ENCODE peak calls at places on chromosomes 1 and 21, in nine cellular contexts. One of them, this sample, is unnamed.
A peak's percentile ranks its signal among the peaks of the same experiment; 100 is the strongest.

GRCh38 chr21:43994646-43995045 is 17.5 kb upstream of the TRAPPC10 start:
- DNase-seq in SK-N-SH: no peak
- DNase-seq in hepatocyte: no peak
- DNase-seq in OCI-LY7: no peak
- DNase-seq in fibroblast of lung: no peak
- DNase-seq in HCT116: no peak
- DNase-seq in endothelial cell of umbilical vein: no peak
- DNase-seq in IMR-90: no peak
- DNase-seq in GM23248: no peak
- DNase-seq in this sample: no peak

GRCh38 chr21:45853703-45854342 is 127.7 kb upstream of the COL6A1 start:
- DNase-seq in OCI-LY7: no peak
- DNase-seq in endothelial cell of umbilical vein: no peak
- DNase-seq in fibroblast of lung: no peak
- DNase-seq in hepatocyte: no peak
- DNase-seq in IMR-90: no peak
- DNase-seq in GM23248: no peak
- DNase-seq in SK-N-SH: no peak
- DNase-seq in HCT116: no peak
- DNase-seq in this sample: no peak

GRCh38 chr1:53367503-53368313 is 39.8 kb upstream of the LRP8 start:
- DNase-seq in fibroblast of lung: no peak
- DNase-seq in hepatocyte: no peak
- DNase-seq in SK-N-SH: peak; percentile 58
- DNase-seq in endothelial cell of umbilical vein: no peak
- DNase-seq in IMR-90: no peak
- DNase-seq in HCT116: no peak
- DNase-seq in OCI-LY7: peak; percentile 82
- DNase-seq in GM23248: no peak
- DNase-seq in this sample: no peak

GRCh38 chr1:228311091-228311490 is 95.5 kb downstream of the TRIM11 start:
- DNase-seq in IMR-90: no peak
- DNase-seq in GM23248: no peak
- DNase-seq in SK-N-SH: no peak
- DNase-seq in fibroblast of lung: no peak
- DNase-seq in OCI-LY7: no peak
- DNase-seq in hepatocyte: no peak
- DNase-seq in endothelial cell of umbilical vein: no peak
- DNase-seq in HCT116: no peak
- DNase-seq in this sample: no peak

GRCh38 chr1:208086116-208086515 is 158.1 kb downstream of the PLXNA2 start:
- DNase-seq in OCI-LY7: no peak
- DNase-seq in IMR-90: peak; percentile 45
- DNase-seq in hepatocyte: no peak
- DNase-seq in GM23248: peak; percentile 54
- DNase-seq in HCT116: no peak
- DNase-seq in SK-N-SH: no peak
- DNase-seq in endothelial cell of umbilical vein: no peak
- DNase-seq in fibroblast of lung: peak; percentile 51
- DNase-seq in this sample: no peak

GRCh38 chr1:153533689-153534201 is 2.0 kb downstream of the S100A6 start:
- DNase-seq in hepatocyte: peak; percentile 72
- DNase-seq in GM23248: peak; percentile 93
- DNase-seq in endothelial cell of umbilical vein: peak; percentile 94
- DNase-seq in HCT116: peak; percentile 76
- DNase-seq in OCI-LY7: no peak
- DNase-seq in SK-N-SH: no peak
- DNase-seq in IMR-90: peak; percentile 93
- DNase-seq in fibroblast of lung: peak; percentile 93
- DNase-seq in this sample: no peak

GRCh38 chr1:56360021-56360420 is 219.3 kb downstream of the PLPP3 start:
- DNase-seq in GM23248: no peak
- DNase-seq in fibroblast of lung: peak; percentile 71
- DNase-seq in IMR-90: peak; percentile 86
- DNase-seq in HCT116: no peak
- DNase-seq in OCI-LY7: no peak
- DNase-seq in endothelial cell of umbilical vein: no peak
- DNase-seq in hepatocyte: no peak
- DNase-seq in SK-N-SH: no peak
- DNase-seq in this sample: no peak

GRCh38 chr21:21605502-21605901 is 607.3 kb downstream of the NCAM2 start:
- DNase-seq in endothelial cell of umbilical vein: no peak
- DNase-seq in SK-N-SH: no peak
- DNase-seq in GM23248: no peak
- DNase-seq in HCT116: no peak
- DNase-seq in OCI-LY7: no peak
- DNase-seq in hepatocyte: no peak
- DNase-seq in fibroblast of lung: no peak
- DNase-seq in IMR-90: no peak
- DNase-seq in this sample: no peak

GRCh38 chr1:244654284-244655038 is 1.5 kb downstream of the DESI2 start:
- DNase-seq in IMR-90: peak; percentile 26
- DNase-seq in HCT116: no peak
- DNase-seq in hepatocyte: no peak
- DNase-seq in endothelial cell of umbilical vein: peak; percentile 28
- DNase-seq in GM23248: peak; percentile 49
- DNase-seq in OCI-LY7: no peak
- DNase-seq in SK-N-SH: no peak
- DNase-seq in fibroblast of lung: no peak
- DNase-seq in this sample: no peak

GRCh38 chr1:185816460-185816859 is 82.3 kb downstream of the HMCN1 start:
- DNase-seq in OCI-LY7: no peak
- DNase-seq in HCT116: no peak
- DNase-seq in fibroblast of lung: peak; percentile 47
- DNase-seq in SK-N-SH: no peak
- DNase-seq in GM23248: peak; percentile 76
- DNase-seq in IMR-90: peak; percentile 47
- DNase-seq in hepatocyte: no peak
- DNase-seq in endothelial cell of umbilical vein: no peak
- DNase-seq in this sample: no peak

GRCh38 chr1:155178441-155179106 is 4.9 kb downstream of the TRIM46 start:
- DNase-seq in HCT116: no peak
- DNase-seq in hepatocyte: peak; percentile 4
- DNase-seq in endothelial cell of umbilical vein: no peak
- DNase-seq in fibroblast of lung: no peak
- DNase-seq in SK-N-SH: no peak
- DNase-seq in OCI-LY7: no peak
- DNase-seq in IMR-90: no peak
- DNase-seq in GM23248: no peak
- DNase-seq in this sample: no peak

GRCh38 chr1:218299416-218299815 is 14.3 kb downstream of the RRP15 start:
- DNase-seq in endothelial cell of umbilical vein: peak; percentile 61
- DNase-seq in hepatocyte: peak; percentile 37
- DNase-seq in HCT116: peak; percentile 28
- DNase-seq in GM23248: peak; percentile 75
- DNase-seq in SK-N-SH: no peak
- DNase-seq in OCI-LY7: peak; percentile 30
- DNase-seq in fibroblast of lung: peak; percentile 65
- DNase-seq in IMR-90: peak; percentile 77
- DNase-seq in this sample: peak; percentile 46

GRCh38 chr1:86502721-86503430 is 34.1 kb downstream of the CLCA1 start:
- DNase-seq in GM23248: no peak
- DNase-seq in endothelial cell of umbilical vein: peak; percentile 18
- DNase-seq in fibroblast of lung: peak; percentile 41
- DNase-seq in OCI-LY7: no peak
- DNase-seq in hepatocyte: peak; percentile 82
- DNase-seq in SK-N-SH: no peak
- DNase-seq in IMR-90: no peak
- DNase-seq in HCT116: no peak
- DNase-seq in this sample: peak; percentile 94

GRCh38 chr1:17662786-17663185 is 92.3 kb upstream of the ACTL8 start:
- DNase-seq in IMR-90: no peak
- DNase-seq in endothelial cell of umbilical vein: no peak
- DNase-seq in OCI-LY7: no peak
- DNase-seq in SK-N-SH: no peak
- DNase-seq in HCT116: no peak
- DNase-seq in GM23248: no peak
- DNase-seq in hepatocyte: no peak
- DNase-seq in fibroblast of lung: no peak
- DNase-seq in this sample: no peak

GRCh38 chr1:43227138-43227836 is 42.5 kb upstream of the TMEM125 start:
- DNase-seq in endothelial cell of umbilical vein: peak; percentile 78
- DNase-seq in OCI-LY7: peak; percentile 86
- DNase-seq in HCT116: peak; percentile 66
- DNase-seq in SK-N-SH: peak; percentile 79
- DNase-seq in IMR-90: peak; percentile 70
- DNase-seq in hepatocyte: peak; percentile 92
- DNase-seq in fibroblast of lung: peak; percentile 48
- DNase-seq in GM23248: peak; percentile 68
- DNase-seq in this sample: peak; percentile 96

GRCh38 chr1:1085171-1085841 is 11.2 kb upstream of the RNF223 start:
- DNase-seq in endothelial cell of umbilical vein: no peak
- DNase-seq in GM23248: no peak
- DNase-seq in hepatocyte: peak; percentile 4
- DNase-seq in fibroblast of lung: no peak
- DNase-seq in HCT116: no peak
- DNase-seq in OCI-LY7: no peak
- DNase-seq in IMR-90: no peak
- DNase-seq in SK-N-SH: peak; percentile 26
- DNase-seq in this sample: no peak

GRCh38 chr1:82931051-82931450 is 1067.9 kb downstream of the TTLL7 start:
- DNase-seq in fibroblast of lung: no peak
- DNase-seq in GM23248: peak; percentile 6
- DNase-seq in SK-N-SH: no peak
- DNase-seq in OCI-LY7: no peak
- DNase-seq in hepatocyte: no peak
- DNase-seq in IMR-90: no peak
- DNase-seq in HCT116: no peak
- DNase-seq in endothelial cell of umbilical vein: peak; percentile 72
- DNase-seq in this sample: no peak

DNA sequence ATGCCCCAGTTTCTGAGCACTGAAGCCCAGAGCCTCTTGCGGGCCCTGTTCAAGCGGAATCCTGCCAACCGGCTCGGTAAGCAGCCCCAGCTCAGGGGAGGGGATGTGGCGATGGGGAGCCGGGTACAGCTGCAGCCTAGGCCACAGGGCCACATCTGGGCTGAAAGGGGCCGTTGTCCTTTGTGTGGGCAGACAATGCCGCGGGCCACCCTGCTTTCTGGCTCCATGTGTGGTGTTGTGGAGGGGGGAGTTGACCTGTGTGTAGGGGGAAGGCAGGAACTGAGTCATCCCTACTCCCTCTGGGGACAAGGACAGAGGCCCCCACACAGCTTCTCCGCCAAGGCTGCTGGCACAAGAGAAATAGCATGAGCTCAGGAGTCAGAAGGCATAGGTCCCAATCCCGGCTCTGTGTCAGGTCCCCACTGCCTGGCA is 26.0 kb downstream of the RPS6KA1 start:
- DNase-seq in OCI-LY7: no peak
- DNase-seq in GM23248: no peak
- DNase-seq in IMR-90: no peak
- DNase-seq in fibroblast of lung: no peak
- DNase-seq in HCT116: no peak
- DNase-seq in hepatocyte: no peak
- DNase-seq in SK-N-SH: no peak
- DNase-seq in endothelial cell of umbilical vein: no peak
- DNase-seq in this sample: no peak
- H3K4me2 ChIP-seq in OCI-LY7: no peak overlapping the region
- H3K4me2 ChIP-seq in GM23248: no peak overlapping the region
- H3K4me2 ChIP-seq in IMR-90: no peak overlapping the region
- H3K4me2 ChIP-seq in fibroblast of lung: no peak overlapping the region
- H3K4me2 ChIP-seq in HCT116: no peak overlapping the region
- H3K4me2 ChIP-seq in hepatocyte: no peak overlapping the region
- H3K4me2 ChIP-seq in SK-N-SH: no peak overlapping the region
- H3K4me2 ChIP-seq in endothelial cell of umbilical vein: no peak overlapping the region
- H3K4me2 ChIP-seq in this sample: no peak overlapping the region

GRCh38 chr1:225349826-225350225 is 78.0 kb downstream of the LBR start:
- DNase-seq in hepatocyte: no peak
- DNase-seq in GM23248: no peak
- DNase-seq in IMR-90: no peak
- DNase-seq in OCI-LY7: no peak
- DNase-seq in fibroblast of lung: no peak
- DNase-seq in HCT116: no peak
- DNase-seq in SK-N-SH: no peak
- DNase-seq in endothelial cell of umbilical vein: no peak
- DNase-seq in this sample: no peak
- H3K4me2 ChIP-seq in hepatocyte: no peak overlapping the region
- H3K4me2 ChIP-seq in GM23248: no peak overlapping the region
- H3K4me2 ChIP-seq in IMR-90: no peak overlapping the region
- H3K4me2 ChIP-seq in OCI-LY7: no peak overlapping the region
- H3K4me2 ChIP-seq in fibroblast of lung: no peak overlapping the region
- H3K4me2 ChIP-seq in HCT116: no peak overlapping the region
- H3K4me2 ChIP-seq in SK-N-SH: no peak overlapping the region
- H3K4me2 ChIP-seq in endothelial cell of umbilical vein: no peak overlapping the region
- H3K4me2 ChIP-seq in this sample: no peak overlapping the region

DNA sequence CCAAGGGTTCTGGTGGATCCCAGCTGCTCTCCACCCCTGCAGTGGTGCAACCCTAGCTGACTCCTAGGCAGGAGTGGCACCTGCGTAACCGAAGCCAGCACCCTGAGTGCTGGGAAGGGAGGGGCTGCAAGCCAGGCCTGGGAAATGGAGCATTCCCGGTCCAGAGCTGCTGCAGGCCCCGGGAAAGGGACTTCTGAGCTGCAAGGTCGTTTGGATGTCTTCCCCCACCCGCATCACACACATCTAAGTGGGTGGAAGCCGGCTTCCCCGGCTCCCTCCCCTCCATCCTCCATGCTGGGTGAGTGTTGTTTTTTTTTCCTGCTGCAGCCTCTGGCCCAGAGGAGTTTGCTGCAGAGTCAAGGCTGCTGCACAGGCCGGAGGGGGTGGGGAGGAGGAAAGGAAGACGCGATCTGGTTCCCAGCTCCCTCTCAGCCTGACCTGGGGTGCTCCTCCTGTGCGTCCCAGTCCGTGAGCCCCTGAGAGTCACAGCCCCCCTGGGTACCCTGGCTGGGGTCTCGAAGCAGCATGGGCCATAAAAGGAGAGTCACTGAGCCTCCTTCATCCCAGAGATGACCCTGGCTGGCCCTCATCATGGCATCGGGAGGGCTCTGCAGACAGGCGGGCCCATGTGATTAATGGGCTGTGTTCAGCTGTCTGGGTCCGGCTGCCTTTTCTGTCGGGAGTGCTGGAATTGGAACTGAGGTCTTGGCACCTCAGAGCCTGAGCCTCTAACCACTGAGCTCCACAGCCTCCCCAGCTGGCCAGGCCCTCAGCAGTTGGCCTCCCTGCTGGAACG is 16.2 kb downstream of the H6PD start:
- DNase-seq in SK-N-SH: no peak
- DNase-seq in GM23248: no peak
- DNase-seq in HCT116: no peak
- DNase-seq in endothelial cell of umbilical vein: no peak
- DNase-seq in IMR-90: peak; percentile 21
- DNase-seq in fibroblast of lung: no peak
- DNase-seq in OCI-LY7: no peak
- DNase-seq in hepatocyte: no peak
- DNase-seq in this sample: peak; percentile 44
- H3K4me2 ChIP-seq in SK-N-SH: no peak overlapping the region
- H3K4me2 ChIP-seq in GM23248: no peak overlapping the region
- H3K4me2 ChIP-seq in HCT116: no peak overlapping the region
- H3K4me2 ChIP-seq in endothelial cell of umbilical vein: no peak overlapping the region
- H3K4me2 ChIP-seq in IMR-90: no peak overlapping the region
- H3K4me2 ChIP-seq in fibroblast of lung: no peak overlapping the region
- H3K4me2 ChIP-seq in OCI-LY7: no peak overlapping the region
- H3K4me2 ChIP-seq in hepatocyte: no peak overlapping the region
- H3K4me2 ChIP-seq in this sample: no peak overlapping the region

DNA sequence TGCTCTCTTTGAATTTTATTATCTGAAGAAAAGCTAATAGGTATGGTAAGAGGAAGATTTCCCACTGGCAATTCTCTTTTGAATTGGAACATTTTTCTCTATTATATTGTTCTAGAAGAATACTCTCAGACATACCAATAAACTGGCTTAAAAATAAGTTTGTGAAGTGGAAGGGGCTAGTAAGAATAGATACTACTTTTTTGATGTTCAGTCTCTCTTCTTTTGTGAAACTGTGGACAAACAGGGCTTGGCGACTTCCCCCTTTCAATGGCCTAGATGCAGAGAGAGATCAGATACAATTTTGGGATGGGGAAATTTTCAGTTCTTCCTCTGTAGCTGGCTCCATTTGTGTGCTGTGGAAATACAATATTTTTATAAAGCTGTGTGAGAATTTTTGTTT is 2.5 kb downstream of the PBX1 start:
- DNase-seq in hepatocyte: no peak
- DNase-seq in SK-N-SH: no peak
- DNase-seq in GM23248: peak; percentile 44
- DNase-seq in OCI-LY7: no peak
- DNase-seq in fibroblast of lung: peak; percentile 21
- DNase-seq in HCT116: no peak
- DNase-seq in endothelial cell of umbilical vein: peak; percentile 28
- DNase-seq in IMR-90: no peak
- DNase-seq in this sample: no peak
- H3K4me2 ChIP-seq in hepatocyte: peak overlapping the region; percentile 75
- H3K4me2 ChIP-seq in SK-N-SH: peak overlapping the region; percentile 78
- H3K4me2 ChIP-seq in GM23248: peak overlapping the region; percentile 98
- H3K4me2 ChIP-seq in OCI-LY7: no peak overlapping the region
- H3K4me2 ChIP-seq in fibroblast of lung: peak overlapping the region; percentile 96
- H3K4me2 ChIP-seq in HCT116: no peak overlapping the region
- H3K4me2 ChIP-seq in endothelial cell of umbilical vein: peak overlapping the region; percentile 100
- H3K4me2 ChIP-seq in IMR-90: peak overlapping the region; percentile 96
- H3K4me2 ChIP-seq in this sample: peak overlapping the region; percentile 80